ENCODE peak calls at places on chromosomes 5 and 9, in six cellular contexts. One of them, this sample, is unnamed.

GRCh38 chr5:119445544-119445943 is 6.8 kb upstream of the HSD17B4 start:
- DNase-seq in substantia nigra: no peak
- DNase-seq in kidney: no peak
- DNase-seq in dorsolateral prefrontal cortex: no peak
- DNase-seq in transverse colon: no peak
- DNase-seq in HepG2: no peak
- DNase-seq in this sample: peak

GRCh38 chr9:108296056-108296455 is 559.7 kb downstream of the ACTL7B start:
- DNase-seq in transverse colon: no peak
- DNase-seq in kidney: no peak
- DNase-seq in substantia nigra: no peak
- DNase-seq in HepG2: no peak
- DNase-seq in dorsolateral prefrontal cortex: no peak
- DNase-seq in this sample: no peak

GRCh38 chr5:97915101-97915500 is 732.1 kb upstream of the RIOK2 start:
- DNase-seq in dorsolateral prefrontal cortex: no peak
- DNase-seq in transverse colon: no peak
- DNase-seq in substantia nigra: no peak
- DNase-seq in HepG2: no peak
- DNase-seq in kidney: no peak
- DNase-seq in this sample: no peak

GRCh38 chr9:135504262-135505229 is 4.1 kb downstream of the MRPS2 start:
- DNase-seq in kidney: peak
- DNase-seq in transverse colon: peak
- DNase-seq in dorsolateral prefrontal cortex: peak
- DNase-seq in substantia nigra: peak
- DNase-seq in HepG2: peak
- DNase-seq in this sample: peak

GRCh38 chr5:170430871-170431437 is 41.8 kb upstream of the KCNMB1 start:
- DNase-seq in transverse colon: no peak
- DNase-seq in HepG2: no peak
- DNase-seq in substantia nigra: no peak
- DNase-seq in dorsolateral prefrontal cortex: no peak
- DNase-seq in kidney: no peak
- DNase-seq in this sample: no peak

GRCh38 chr9:21777701-21778100 is 24.7 kb upstream of the MTAP start:
- DNase-seq in transverse colon: no peak
- DNase-seq in dorsolateral prefrontal cortex: no peak
- DNase-seq in substantia nigra: no peak
- DNase-seq in kidney: no peak
- DNase-seq in HepG2: no peak
- DNase-seq in this sample: peak

GRCh38 chr9:116275418-116276295 is 122.1 kb downstream of the PAPPA start:
- DNase-seq in HepG2: no peak
- DNase-seq in dorsolateral prefrontal cortex: no peak
- DNase-seq in kidney: no peak
- DNase-seq in transverse colon: no peak
- DNase-seq in substantia nigra: no peak
- DNase-seq in this sample: no peak

GRCh38 chr9:85729882-85730281 is 11.9 kb downstream of the AGTPBP1 start:
- DNase-seq in substantia nigra: no peak
- DNase-seq in dorsolateral prefrontal cortex: no peak
- DNase-seq in HepG2: no peak
- DNase-seq in kidney: no peak
- DNase-seq in transverse colon: no peak
- DNase-seq in this sample: no peak

GRCh38 chr9:123607987-123608565 is 252.1 kb downstream of the CRB2 start:
- DNase-seq in transverse colon: peak
- DNase-seq in substantia nigra: no peak
- DNase-seq in HepG2: no peak
- DNase-seq in kidney: no peak
- DNase-seq in dorsolateral prefrontal cortex: no peak
- DNase-seq in this sample: no peak

GRCh38 chr5:60549841-60550240 is 150.1 kb downstream of the DEPDC1B start:
- DNase-seq in HepG2: no peak
- DNase-seq in transverse colon: no peak
- DNase-seq in kidney: no peak
- DNase-seq in substantia nigra: no peak
- DNase-seq in dorsolateral prefrontal cortex: no peak
- DNase-seq in this sample: no peak

GRCh38 chr5:60546157-60546556 is 153.8 kb downstream of the DEPDC1B start:
- DNase-seq in HepG2: no peak
- DNase-seq in kidney: no peak
- DNase-seq in dorsolateral prefrontal cortex: no peak
- DNase-seq in substantia nigra: no peak
- DNase-seq in transverse colon: peak
- DNase-seq in this sample: no peak

GRCh38 chr5:60550311-60550710 is 149.7 kb downstream of the DEPDC1B start:
- DNase-seq in transverse colon: no peak
- DNase-seq in HepG2: no peak
- DNase-seq in kidney: no peak
- DNase-seq in substantia nigra: no peak
- DNase-seq in dorsolateral prefrontal cortex: no peak
- DNase-seq in this sample: no peak

GRCh38 chr5:60551250-60551649 is 148.7 kb downstream of the DEPDC1B start:
- DNase-seq in HepG2: no peak
- DNase-seq in transverse colon: no peak
- DNase-seq in substantia nigra: no peak
- DNase-seq in dorsolateral prefrontal cortex: no peak
- DNase-seq in kidney: no peak
- DNase-seq in this sample: no peak

DNA sequence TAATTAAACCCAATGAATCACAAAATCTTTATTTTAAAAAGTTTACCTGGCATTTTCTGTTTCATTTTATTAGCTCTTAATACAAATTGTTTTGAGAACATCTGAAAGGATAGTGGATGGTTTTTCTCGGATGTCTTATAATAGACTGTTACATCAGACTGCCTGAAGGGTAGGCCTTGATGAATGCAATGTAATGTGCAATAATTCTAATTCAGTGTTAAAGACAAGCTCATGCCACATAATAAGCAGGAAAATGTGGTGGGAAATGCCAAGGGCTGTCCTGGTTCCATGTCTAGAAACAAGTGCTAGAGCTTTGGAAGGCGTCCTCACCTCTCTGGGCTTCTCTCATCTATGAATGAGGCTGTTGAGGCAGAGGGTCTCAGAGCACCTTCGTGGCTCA is 148.1 kb downstream of the DEPDC1B start:
- DNase-seq in dorsolateral prefrontal cortex: no peak
- DNase-seq in HepG2: no peak
- DNase-seq in substantia nigra: no peak
- DNase-seq in transverse colon: no peak
- DNase-seq in kidney: no peak
- DNase-seq in this sample: no peak
- H3K27ac ChIP-seq in dorsolateral prefrontal cortex: no peak
- H3K27ac ChIP-seq in HepG2: no peak
- H3K27ac ChIP-seq in substantia nigra: no peak
- H3K27ac ChIP-seq in transverse colon: no peak
- H3K27ac ChIP-seq in kidney: no peak
- H3K27ac ChIP-seq in this sample: no peak

GRCh38 chr5:175250426-175250825 is 193.6 kb downstream of the DRD1 start:
- DNase-seq in kidney: no peak
- DNase-seq in transverse colon: no peak
- DNase-seq in HepG2: no peak
- DNase-seq in dorsolateral prefrontal cortex: no peak
- DNase-seq in substantia nigra: no peak
- DNase-seq in this sample: no peak

GRCh38 chr5:175246242-175246891 is 197.6 kb downstream of the DRD1 start:
- DNase-seq in transverse colon: peak
- DNase-seq in HepG2: no peak
- DNase-seq in kidney: no peak
- DNase-seq in dorsolateral prefrontal cortex: no peak
- DNase-seq in substantia nigra: no peak
- DNase-seq in this sample: peak

GRCh38 chr5:175248416-175248905 is 195.5 kb downstream of the DRD1 start:
- DNase-seq in dorsolateral prefrontal cortex: no peak
- DNase-seq in HepG2: no peak
- DNase-seq in transverse colon: no peak
- DNase-seq in kidney: no peak
- DNase-seq in substantia nigra: no peak
- DNase-seq in this sample: no peak

GRCh38 chr5:175243441-175243840 is 200.5 kb downstream of the DRD1 start:
- DNase-seq in substantia nigra: no peak
- DNase-seq in kidney: no peak
- DNase-seq in transverse colon: no peak
- DNase-seq in HepG2: no peak
- DNase-seq in dorsolateral prefrontal cortex: no peak
- DNase-seq in this sample: peak

DNA sequence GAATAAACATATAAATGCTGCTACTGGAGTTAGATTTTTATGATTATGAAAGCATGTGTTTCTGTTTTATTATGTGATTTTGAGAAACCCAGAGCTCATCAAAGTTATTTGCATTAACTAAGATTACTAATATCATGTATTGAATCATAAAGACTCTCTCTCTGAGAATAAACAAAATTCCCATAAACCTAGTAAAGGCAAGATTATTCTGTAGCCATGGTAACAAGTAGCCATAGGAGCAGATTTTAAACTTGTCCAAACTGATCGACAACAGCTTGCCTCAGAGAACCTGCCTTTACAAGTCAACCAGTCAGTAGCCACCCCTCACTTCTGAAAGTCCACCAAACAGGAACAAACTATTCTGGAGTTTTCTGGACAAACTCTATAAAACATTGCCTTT is 196.8 kb downstream of the DRD1 start:
- DNase-seq in kidney: no peak
- DNase-seq in substantia nigra: no peak
- DNase-seq in transverse colon: no peak
- DNase-seq in HepG2: no peak
- DNase-seq in dorsolateral prefrontal cortex: no peak
- DNase-seq in this sample: no peak
- H3K27ac ChIP-seq in kidney: no peak
- H3K27ac ChIP-seq in substantia nigra: no peak
- H3K27ac ChIP-seq in transverse colon: no peak
- H3K27ac ChIP-seq in HepG2: no peak
- H3K27ac ChIP-seq in dorsolateral prefrontal cortex: no peak
- H3K27ac ChIP-seq in this sample: no peak

DNA sequence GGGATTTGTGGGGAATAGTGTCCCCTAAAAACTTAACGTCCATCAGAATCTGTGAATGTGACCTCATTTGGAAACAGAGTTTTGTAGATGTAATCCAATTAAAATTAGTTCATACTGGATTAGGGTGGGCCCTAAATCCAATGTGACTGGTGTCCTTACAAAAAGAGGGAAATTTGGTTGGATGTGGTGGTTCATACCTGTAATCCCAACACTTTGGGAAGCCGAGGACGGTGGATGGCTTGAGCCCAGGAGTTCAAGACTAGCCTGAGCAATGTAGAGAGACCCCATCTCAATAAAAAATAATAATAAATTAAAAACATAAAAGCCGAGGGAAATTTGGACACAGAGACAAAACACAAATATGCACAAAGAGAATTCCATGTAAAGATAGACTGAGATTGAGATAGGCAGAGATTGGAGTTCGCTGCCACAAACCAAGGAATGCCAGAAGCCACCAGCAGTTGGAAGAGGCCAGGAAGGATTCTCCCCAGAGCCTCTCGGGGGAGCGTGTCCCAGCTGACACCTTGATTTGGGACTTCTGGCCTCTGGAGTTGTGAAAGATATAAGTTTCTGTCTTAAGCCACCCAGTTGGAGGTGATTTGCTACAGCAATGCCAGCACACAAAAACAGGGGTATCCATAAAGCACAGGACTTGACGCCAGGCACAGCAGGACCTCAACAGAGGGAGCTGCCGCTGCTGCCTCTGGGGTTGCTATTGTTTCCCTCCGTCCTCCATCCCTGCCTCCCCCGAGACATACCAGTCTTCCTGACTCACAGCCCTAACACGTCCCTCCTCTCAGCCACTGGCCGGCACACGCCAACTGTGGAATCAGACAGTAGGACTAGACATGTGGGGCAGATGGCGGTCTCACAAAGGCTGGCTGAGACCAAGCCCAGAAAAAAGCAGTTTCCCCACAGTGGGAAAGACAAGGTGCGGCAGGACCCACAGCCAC is 73.8 kb upstream of the IL17B start:
- DNase-seq in kidney: peak
- DNase-seq in HepG2: peak
- DNase-seq in substantia nigra: no peak
- DNase-seq in dorsolateral prefrontal cortex: no peak
- DNase-seq in transverse colon: peak
- DNase-seq in this sample: peak
- H3K27ac ChIP-seq in kidney: peak
- H3K27ac ChIP-seq in HepG2: peak
- H3K27ac ChIP-seq in substantia nigra: no peak
- H3K27ac ChIP-seq in dorsolateral prefrontal cortex: no peak
- H3K27ac ChIP-seq in transverse colon: peak
- H3K27ac ChIP-seq in this sample: peak

DNA sequence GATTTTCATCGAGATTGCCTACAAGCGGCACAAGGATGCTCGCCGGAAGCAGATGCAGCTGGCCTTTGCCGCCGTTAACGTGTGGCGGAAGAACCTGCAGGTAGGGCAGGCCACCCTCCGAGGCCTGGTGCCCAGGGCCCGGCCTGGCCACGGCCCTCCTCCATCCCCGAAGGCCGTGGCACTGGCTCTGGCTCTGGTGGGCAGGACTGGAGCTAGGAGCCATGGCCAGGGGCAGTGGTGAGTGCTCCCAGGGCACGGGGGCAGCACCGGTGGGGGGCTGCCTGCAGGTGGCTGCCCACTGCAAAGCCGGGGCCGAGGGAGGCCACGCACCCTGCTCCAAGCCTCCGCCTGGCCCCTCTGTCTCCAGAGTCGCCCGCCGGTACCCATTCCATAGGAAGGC is 6.0 kb downstream of the LRRC26 start:
- DNase-seq in substantia nigra: no peak
- DNase-seq in dorsolateral prefrontal cortex: no peak
- DNase-seq in kidney: no peak
- DNase-seq in HepG2: no peak
- DNase-seq in transverse colon: no peak
- DNase-seq in this sample: no peak
- H3K27ac ChIP-seq in substantia nigra: no peak
- H3K27ac ChIP-seq in dorsolateral prefrontal cortex: no peak
- H3K27ac ChIP-seq in kidney: no peak
- H3K27ac ChIP-seq in HepG2: no peak
- H3K27ac ChIP-seq in transverse colon: no peak
- H3K27ac ChIP-seq in this sample: no peak

DNA sequence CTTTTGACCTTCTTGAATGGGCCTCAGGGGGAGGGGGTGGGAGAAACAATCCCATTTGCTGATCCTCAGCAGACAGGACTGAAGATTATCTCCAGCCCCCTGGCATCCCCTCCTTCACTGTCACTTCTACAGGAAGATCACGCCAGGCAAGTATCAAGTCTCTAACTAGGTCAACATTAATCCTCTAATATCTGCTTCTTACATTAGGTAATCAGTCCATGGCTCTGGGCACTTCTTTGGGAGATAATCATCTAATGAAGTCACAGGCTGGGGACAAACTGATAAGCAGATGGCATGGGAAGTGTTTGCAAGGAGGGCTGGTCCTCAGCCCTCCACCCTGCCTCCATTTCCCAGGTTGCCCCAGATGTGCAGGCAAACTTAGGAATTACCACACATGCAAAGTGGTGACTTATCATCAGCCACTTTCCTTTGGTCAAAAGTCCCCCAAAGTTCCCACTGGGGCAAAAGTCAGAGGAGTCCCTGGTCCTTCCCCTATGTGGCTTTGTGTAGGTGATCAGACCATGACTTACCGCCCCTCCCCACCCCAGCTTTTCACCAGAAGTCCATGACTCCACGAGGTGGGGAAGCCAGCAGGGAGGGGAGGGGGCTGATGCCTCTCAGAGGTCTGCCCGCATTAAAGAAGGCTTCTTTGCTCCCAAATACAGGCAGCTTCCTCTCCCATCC is 6.0 kb downstream of the TRAF1 start:
- DNase-seq in kidney: no peak
- DNase-seq in dorsolateral prefrontal cortex: no peak
- DNase-seq in HepG2: no peak
- DNase-seq in transverse colon: no peak
- DNase-seq in substantia nigra: no peak
- DNase-seq in this sample: no peak
- H3K27ac ChIP-seq in kidney: peak
- H3K27ac ChIP-seq in dorsolateral prefrontal cortex: peak
- H3K27ac ChIP-seq in HepG2: no peak
- H3K27ac ChIP-seq in transverse colon: peak
- H3K27ac ChIP-seq in substantia nigra: no peak
- H3K27ac ChIP-seq in this sample: no peak

This sample was measured in endodermal cell.